ENCODE peak calls at places on chromosomes 2 and 18, in six cellular contexts. M, N, F, T, C and G are unnamed samples.

GRCh38 chr2:16774091-16774490 is 108.5 kb upstream of the CYRIA start:
- DNase-seq in M (peak), N (no peak), F (no peak), T (no peak), C (no peak), G (no peak)

GRCh38 chr2:16150456-16151280 is 210.3 kb downstream of the MYCN start:
- DNase-seq in M (no peak), N (no peak), F (no peak), T (no peak), C (no peak), G (no peak)

GRCh38 chr2:201196003-201196402 is 13.1 kb downstream of the CASP10 start:
- DNase-seq in M (no peak), N (no peak), F (no peak), T (no peak), C (no peak), G (no peak)

GRCh38 chr18:80034852-80035406 is 695 bp downstream of the RBFA start:
- DNase-seq in M (peak), N (no peak), F (no peak), T (no peak), C (no peak), G (no peak)

GRCh38 chr2:162265666-162266467 is 22.6 kb upstream of the FAP start:
- DNase-seq in M (no peak), N (no peak), F (no peak), T (no peak), C (no peak), G (no peak)

GRCh38 chr18:75203456-75204261 is 5.3 kb downstream of the PTGR3 start:
- DNase-seq in M (peak), N (peak), F (peak), T (no peak), C (no peak), G (no peak)

GRCh38 chr2:222861411-222862067 is 703 bp downstream of the ACSL3 start:
- DNase-seq in M (peak), N (peak), F (peak), T (no peak), C (peak), G (peak)

GRCh38 chr18:33821503-33821902 is 243.5 kb downstream of the ASXL3 start:
- DNase-seq in M (peak), N (no peak), F (peak), T (no peak), C (no peak), G (no peak)

GRCh38 chr2:229003256-229003655 is 267.8 kb downstream of the PID1 start:
- DNase-seq in M (peak), N (no peak), F (no peak), T (no peak), C (no peak), G (no peak)